ENCODE peak calls at places on chromosomes 11 and 22, in seven cellular contexts. O is PC-3, K is SK-N-SH, Q is GM23338, H is GM23248, B is HCT116, V is OCI-LY7. Y is an unnamed sample.

GRCh38 chr11:3970101-3970500 is 114.6 kb downstream of the STIM1 start:
- DNase-seq in O (no peak), K (no peak), Q (no peak), H (no peak), B (no peak), V (no peak), Y (no peak)

GRCh38 chr22:32042924-32043323 is at the start of gene SLC5A1:
- DNase-seq in O (peak), K (no peak), Q (peak), H (no peak), B (no peak), V (no peak), Y (no peak)

GRCh38 chr11:88555018-88555828 is 217.7 kb upstream of the CTSC start:
- DNase-seq in O (peak), K (no peak), Q (no peak), H (peak), B (peak), V (no peak), Y (no peak)

GRCh38 chr11:2741006-2741376 is 41.2 kb upstream of the KCNQ1OT1 start:
- DNase-seq in O (no peak), K (no peak), Q (no peak), H (no peak), B (no peak), V (no peak), Y (no peak)

GRCh38 chr22:36536717-36537116 is 7.8 kb upstream of the EIF3D start:
- DNase-seq in O (no peak), K (no peak), Q (peak), H (no peak), B (no peak), V (no peak), Y (no peak)

GRCh38 chr11:122933434-122933833 is 48.2 kb downstream of the BSX start:
- DNase-seq in O (no peak), K (peak), Q (no peak), H (peak), B (no peak), V (no peak), Y (no peak)

GRCh38 chr22:31857247-31857646 is 87.1 kb upstream of the YWHAH start:
- DNase-seq in O (no peak), K (no peak), Q (peak), H (no peak), B (no peak), V (no peak), Y (no peak)

GRCh38 chr11:61626580-61627380 is 45.9 kb upstream of the SYT7 start:
- DNase-seq in O (peak), K (no peak), Q (peak), H (no peak), B (no peak), V (no peak), Y (no peak)

GRCh38 chr11:66766681-66767080 is 37.7 kb upstream of the SPTBN2 start:
- DNase-seq in O (no peak), K (no peak), Q (no peak), H (no peak), B (no peak), V (no peak), Y (no peak)

GRCh38 chr22:19819209-19819910 is 35.3 kb downstream of the GNB1L start:
- DNase-seq in O (no peak), K (no peak), Q (no peak), H (no peak), B (no peak), V (no peak), Y (no peak)

GRCh38 chr22:50268655-50269113 is 1.5 kb downstream of the MAPK11 start:
- DNase-seq in O (no peak), K (no peak), Q (no peak), H (no peak), B (no peak), V (no peak), Y (no peak)

GRCh38 chr11:23124996-23125395 is 264.7 kb upstream of the CCDC179 start:
- DNase-seq in O (peak), K (no peak), Q (no peak), H (no peak), B (no peak), V (no peak), Y (no peak)

GRCh38 chr11:130465259-130465658 is 16.8 kb downstream of the ADAMTS15 start:
- DNase-seq in O (no peak), K (no peak), Q (no peak), H (peak), B (no peak), V (no peak), Y (no peak)

GRCh38 chr22:16989915-16990314 is 18.1 kb downstream of the GAB4 start:
- DNase-seq in O (no peak), K (no peak), Q (no peak), H (peak), B (no peak), V (no peak), Y (no peak)

GRCh38 chr11:7436657-7437056 is 48.6 kb upstream of the OLFML1 start:
- DNase-seq in O (no peak), K (no peak), Q (no peak), H (no peak), B (no peak), V (peak), Y (peak)

GRCh38 chr11:129576652-129577051 is 201.0 kb downstream of the BARX2 start:
- DNase-seq in O (no peak), K (no peak), Q (no peak), H (no peak), B (no peak), V (no peak), Y (no peak)

GRCh38 chr11:33018840-33019239 is 3.2 kb downstream of the DEPDC7 start:
- DNase-seq in O (no peak), K (no peak), Q (no peak), H (no peak), B (no peak), V (no peak), Y (no peak)

GRCh38 chr11:118618991-118619375 is 11.6 kb downstream of the PHLDB1 start:
- DNase-seq in O (no peak), K (no peak), Q (no peak), H (peak), B (no peak), V (no peak), Y (no peak)

GRCh38 chr11:81989093-81989492 is 744.6 kb downstream of the FAM181B start:
- DNase-seq in O (peak), K (no peak), Q (no peak), H (peak), B (no peak), V (no peak), Y (no peak)

GRCh38 chr11:18012314-18012905 is 437 bp downstream of the SERGEF start:
- DNase-seq in O (peak), K (peak), Q (peak), H (no peak), B (no peak), V (peak), Y (no peak)

GRCh38 chr11:82547163-82547560 is 186.5 kb downstream of the FAM181B start:
- DNase-seq in O (no peak), K (no peak), Q (no peak), H (no peak), B (no peak), V (no peak), Y (no peak)

GRCh38 chr11:92286718-92287117 is 62.1 kb downstream of the FAT3 start:
- DNase-seq in O (no peak), K (no peak), Q (peak), H (no peak), B (no peak), V (no peak), Y (no peak)

GRCh38 chr11:117011541-117011908 is 86.7 kb downstream of the SIK3 start:
- DNase-seq in O (no peak), K (no peak), Q (no peak), H (no peak), B (no peak), V (no peak), Y (no peak)

GRCh38 chr11:117009905-117010605 is 88.2 kb downstream of the SIK3 start:
- DNase-seq in O (no peak), K (no peak), Q (peak), H (no peak), B (no peak), V (no peak), Y (no peak)

GRCh38 chr11:117016246-117016645 is 82.0 kb downstream of the SIK3 start:
- DNase-seq in O (no peak), K (no peak), Q (no peak), H (no peak), B (no peak), V (no peak), Y (no peak)

GRCh38 chr11:117005758-117006157 is 92.5 kb downstream of the SIK3 start:
- DNase-seq in O (no peak), K (no peak), Q (no peak), H (no peak), B (no peak), V (no peak), Y (no peak)

DNA sequence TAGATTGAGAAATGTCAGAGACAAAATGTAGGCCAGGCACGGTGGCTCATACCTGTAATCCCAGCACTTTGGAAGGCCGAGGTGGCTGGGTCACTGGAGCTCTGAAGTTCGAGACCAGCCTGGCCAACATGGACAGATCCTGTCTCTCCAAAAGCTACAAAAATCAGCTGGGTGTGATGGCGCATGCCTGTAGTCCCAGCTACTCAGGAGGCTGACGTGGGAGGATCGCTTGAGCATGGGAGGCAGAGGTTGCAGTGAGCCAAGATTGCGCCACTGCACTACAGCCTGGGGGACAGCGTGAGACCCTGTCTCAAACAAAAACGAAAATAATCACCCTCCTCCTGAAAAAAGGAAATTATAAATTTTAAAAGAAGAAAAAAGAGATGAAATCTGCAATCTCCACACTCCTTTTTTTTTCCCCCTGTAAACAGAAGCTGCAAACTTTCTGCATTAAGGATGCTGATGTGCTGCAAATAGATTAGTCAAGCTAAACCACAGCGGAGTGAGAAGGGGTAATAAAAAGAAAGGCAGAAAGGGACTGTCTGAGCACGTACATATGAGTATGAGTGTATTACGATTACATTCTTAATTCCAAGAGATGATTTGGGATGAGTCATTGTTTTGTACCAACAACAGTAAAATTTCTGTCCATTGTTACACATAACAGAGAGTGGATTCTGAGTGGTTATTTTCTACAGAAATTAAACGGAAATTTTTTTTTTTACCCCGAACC is 87.3 kb downstream of the SIK3 start:
- DNase-seq in O (peak), K (no peak), Q (no peak), H (peak), B (no peak), V (no peak), Y (no peak)
- TF ChIP-seq EZH2phosphoT487 in O (no peak), K (no peak), Q (no peak), H (peak), B (no peak), V (no peak), Y (no peak)

DNA sequence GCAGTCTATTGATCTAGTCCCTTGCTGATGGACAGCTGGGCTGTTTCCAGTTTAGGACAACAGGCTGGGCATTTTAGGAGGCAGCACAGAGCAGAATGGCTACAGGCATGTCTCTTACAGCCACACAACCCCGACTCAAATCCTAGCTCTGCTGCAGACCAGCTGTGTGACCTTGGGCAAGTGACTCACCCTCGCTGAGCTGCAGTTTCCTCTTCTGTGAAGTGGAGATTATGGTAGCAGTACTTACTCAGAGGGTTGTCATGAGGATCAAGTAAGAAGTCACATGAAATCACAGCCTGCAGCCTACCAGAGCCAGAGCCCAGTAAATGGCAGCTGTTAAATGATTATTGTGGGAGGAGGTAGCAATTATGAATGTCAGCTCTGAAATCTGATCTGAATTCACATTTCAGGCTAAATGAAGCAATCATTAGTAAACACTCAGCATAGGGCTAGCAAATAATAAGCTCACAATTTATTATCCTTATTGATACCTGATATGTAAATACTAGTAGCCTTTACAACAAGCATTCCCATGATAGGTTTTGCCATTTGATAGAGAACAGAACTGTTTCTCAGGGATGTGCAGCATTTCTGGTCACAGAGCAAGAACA is 58.9 kb downstream of the MYEOV start:
- DNase-seq in O (peak), K (no peak), Q (no peak), H (peak), B (peak), V (no peak), Y (no peak)
- TF ChIP-seq EZH2phosphoT487 in O (no peak), K (no peak), Q (no peak), H (no peak), B (no peak), V (no peak), Y (no peak)

DNA sequence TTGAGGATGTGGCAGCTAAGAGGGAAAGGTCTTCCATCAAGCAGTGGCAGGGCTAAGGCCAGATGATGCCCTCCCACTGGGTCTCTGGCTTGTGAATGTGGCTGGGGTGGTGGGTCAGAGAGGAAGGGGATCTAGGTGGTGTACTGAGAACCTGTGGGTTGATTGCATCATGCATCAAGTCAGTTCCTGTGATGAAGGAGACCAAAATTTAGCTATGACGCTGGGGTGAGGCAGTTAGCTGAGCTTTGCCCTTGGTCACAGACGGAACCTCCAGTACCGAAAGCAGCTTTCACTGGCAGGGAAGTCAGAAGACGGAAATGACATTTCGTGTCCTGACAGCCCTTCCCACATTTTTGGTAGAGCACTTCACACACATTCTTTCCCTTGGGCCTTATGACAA is 20.7 kb downstream of the ATG16L2 start:
- DNase-seq in O (no peak), K (no peak), Q (no peak), H (no peak), B (no peak), V (no peak), Y (no peak)
- TF ChIP-seq EZH2phosphoT487 in O (no peak), K (no peak), Q (no peak), H (no peak), B (no peak), V (no peak), Y (no peak)

DNA sequence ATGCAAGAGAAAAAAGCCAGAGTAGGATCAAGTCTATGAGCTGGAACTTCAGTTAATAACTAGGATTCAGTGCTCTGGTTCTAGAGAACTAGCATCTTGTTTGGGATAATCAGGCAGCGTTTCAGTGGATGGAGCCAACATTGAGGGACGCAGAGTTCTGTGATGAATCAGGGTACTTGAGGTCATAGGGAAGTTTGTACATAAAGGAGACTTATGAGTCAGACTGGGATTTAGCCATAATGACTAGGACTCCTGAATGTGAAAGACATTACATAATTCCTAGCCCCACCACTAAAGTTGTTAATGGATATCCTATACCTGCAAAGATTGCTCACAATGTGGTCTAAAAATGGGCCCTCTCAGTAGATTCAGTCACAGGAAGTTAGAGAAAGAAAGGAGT is 6.8 kb downstream of the SLN start:
- DNase-seq in O (peak), K (no peak), Q (no peak), H (peak), B (no peak), V (no peak), Y (no peak)
- TF ChIP-seq EZH2phosphoT487 in O (no peak), K (no peak), Q (no peak), H (no peak), B (no peak), V (no peak), Y (no peak)

GRCh38 chr11:6413791-6414231 is 5.1 kb downstream of the APBB1 start:
- DNase-seq in O (no peak), K (no peak), Q (no peak), H (peak), B (no peak), V (no peak), Y (no peak)
- TF ChIP-seq EZH2phosphoT487 in O (no peak), K (no peak), Q (no peak), H (no peak), B (no peak), V (no peak), Y (no peak)

GRCh38 chr11:10856689-10857603 is 907 bp downstream of the ZBED5 start:
- DNase-seq in O (peak), K (peak), Q (peak), H (peak), B (no peak), V (peak), Y (peak)
- TF ChIP-seq EZH2phosphoT487 in O (no peak), K (no peak), Q (no peak), H (no peak), B (no peak), V (no peak), Y (no peak)

DNA sequence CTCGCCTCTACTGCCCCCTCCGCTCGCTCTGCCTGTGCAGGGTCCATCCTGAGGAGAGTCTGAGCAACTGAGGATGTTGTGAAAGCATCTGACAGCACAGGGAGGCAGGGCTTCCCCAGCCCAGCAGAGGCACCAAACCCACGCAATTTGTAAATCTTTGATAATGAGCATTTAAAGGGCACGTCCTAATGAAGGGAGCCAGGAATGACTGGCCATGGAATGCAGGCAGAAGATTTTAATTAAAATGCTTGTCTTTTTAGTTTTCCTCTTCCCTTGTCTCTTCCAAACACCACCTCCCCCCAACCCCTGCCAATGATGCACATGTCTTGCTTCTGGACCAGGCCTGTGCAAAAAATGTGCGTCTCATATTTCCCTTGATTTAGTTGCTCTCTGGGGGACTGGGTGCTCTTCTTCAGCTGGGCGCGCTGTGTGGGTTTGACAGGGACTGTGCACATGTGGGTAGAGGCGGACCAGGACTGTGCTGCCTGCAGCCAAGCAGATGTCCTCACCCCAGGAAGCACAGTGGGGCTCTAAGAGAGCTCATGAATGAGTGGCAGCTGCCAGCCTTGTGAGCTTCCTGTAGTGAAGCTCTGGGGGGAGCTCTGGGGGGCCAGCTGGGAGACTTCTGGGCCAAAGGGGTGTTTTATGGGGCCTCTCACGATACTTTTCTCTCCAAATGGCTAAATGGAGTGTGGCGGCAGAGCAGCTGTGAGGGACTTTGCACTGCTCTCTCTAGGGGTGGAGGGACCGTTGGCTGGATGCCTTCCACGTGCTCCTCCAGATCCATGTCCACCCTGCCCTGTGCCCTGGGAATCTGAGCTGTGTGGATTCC is 273.5 kb downstream of the ST3GAL4 start:
- DNase-seq in O (no peak), K (no peak), Q (no peak), H (peak), B (no peak), V (no peak), Y (no peak)
- TF ChIP-seq EZH2phosphoT487 in O (no peak), K (no peak), Q (no peak), H (peak), B (no peak), V (no peak), Y (no peak)

DNA sequence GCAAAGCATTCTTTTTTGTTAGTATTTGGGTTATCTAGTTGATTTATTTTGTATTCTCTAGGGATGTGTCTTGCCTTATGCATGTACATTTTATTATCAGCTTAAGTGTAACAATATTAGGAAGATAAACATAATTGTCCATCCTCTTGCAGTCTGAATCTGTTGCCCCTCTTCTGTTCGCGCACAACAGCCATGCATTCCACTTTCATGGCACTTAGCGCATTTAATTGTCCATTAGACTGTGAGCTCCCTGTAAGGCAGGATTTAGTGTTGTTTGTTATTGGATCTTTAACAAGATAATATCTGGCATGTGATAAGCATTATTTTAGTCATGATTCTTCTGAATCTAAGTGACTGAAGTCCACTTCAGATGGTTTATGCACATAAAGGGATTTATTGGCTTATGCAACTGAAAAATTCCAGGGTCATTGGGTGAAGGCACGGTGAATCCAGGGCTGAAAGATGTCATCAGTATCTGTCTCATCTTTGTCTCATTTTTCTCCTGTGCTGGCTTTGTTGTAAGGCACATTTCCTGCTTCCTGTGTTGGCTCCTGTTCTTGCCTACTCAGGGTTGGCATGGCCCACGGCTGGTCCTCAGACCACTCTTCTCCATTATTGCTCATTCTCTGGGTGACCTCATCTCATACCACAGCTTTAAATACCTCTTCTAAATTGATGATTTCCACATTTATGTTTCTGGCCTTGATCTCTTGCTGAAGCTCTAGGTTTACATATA is 37.5 kb downstream of the ATXN10 start:
- DNase-seq in O (peak), K (peak), Q (no peak), H (peak), B (no peak), V (no peak), Y (no peak)
- TF ChIP-seq EZH2phosphoT487 in O (no peak), K (no peak), Q (no peak), H (no peak), B (no peak), V (no peak), Y (no peak)